ENCODE peak calls at places on chromosomes 4 and X, in ten cellular contexts. One of them, this sample, is unnamed.

GRCh38 chr4:159358226-159358625 is 255.3 kb downstream of the RAPGEF2 start:
- DNase-seq in Calu3: no peak
- DNase-seq in endothelial cell: no peak
- DNase-seq in osteocyte: no peak
- DNase-seq in sigmoid colon: no peak
- DNase-seq in WERI-Rb-1: no peak
- DNase-seq in activated CD8-positive, alpha-beta T cell treated with anti-CD3 and anti-CD28 coated beads for 36 hours: no peak
- DNase-seq in kidney: no peak
- DNase-seq in lung: no peak
- DNase-seq in ovary: no peak
- DNase-seq in this sample: no peak

GRCh38 chr4:87840149-87840548 is 7.4 kb downstream of the MEPE start:
- DNase-seq in Calu3: no peak
- DNase-seq in endothelial cell: no peak
- DNase-seq in osteocyte: no peak
- DNase-seq in sigmoid colon: no peak
- DNase-seq in WERI-Rb-1: no peak
- DNase-seq in activated CD8-positive, alpha-beta T cell treated with anti-CD3 and anti-CD28 coated beads for 36 hours: no peak
- DNase-seq in kidney: no peak
- DNase-seq in lung: no peak
- DNase-seq in ovary: no peak
- DNase-seq in this sample: no peak

GRCh38 chr4:7015383-7016035 is 27.7 kb upstream of the TADA2B start:
- DNase-seq in Calu3: no peak
- DNase-seq in endothelial cell: no peak
- DNase-seq in osteocyte: no peak
- DNase-seq in sigmoid colon: no peak
- DNase-seq in WERI-Rb-1: no peak
- DNase-seq in activated CD8-positive, alpha-beta T cell treated with anti-CD3 and anti-CD28 coated beads for 36 hours: no peak
- DNase-seq in kidney: no peak
- DNase-seq in lung: no peak
- DNase-seq in ovary: no peak
- DNase-seq in this sample: no peak

GRCh38 chr4:7498406-7499200 is 63.9 kb upstream of the PSAPL1 start:
- DNase-seq in Calu3: no peak
- DNase-seq in endothelial cell: no peak
- DNase-seq in osteocyte: no peak
- DNase-seq in sigmoid colon: no peak
- DNase-seq in WERI-Rb-1: no peak
- DNase-seq in activated CD8-positive, alpha-beta T cell treated with anti-CD3 and anti-CD28 coated beads for 36 hours: no peak
- DNase-seq in kidney: no peak
- DNase-seq in lung: no peak
- DNase-seq in ovary: no peak
- DNase-seq in this sample: no peak

GRCh38 chr4:145061325-145061920 is 36.6 kb downstream of the ANAPC10 start:
- DNase-seq in Calu3: no peak
- DNase-seq in endothelial cell: no peak
- DNase-seq in osteocyte: no peak
- DNase-seq in sigmoid colon: no peak
- DNase-seq in WERI-Rb-1: no peak
- DNase-seq in activated CD8-positive, alpha-beta T cell treated with anti-CD3 and anti-CD28 coated beads for 36 hours: no peak
- DNase-seq in kidney: peak; percentile 16
- DNase-seq in lung: no peak
- DNase-seq in ovary: no peak
- DNase-seq in this sample: no peak

GRCh38 chrX:45445745-45446412 is 245.2 kb upstream of the DIPK2B start:
- DNase-seq in Calu3: no peak
- DNase-seq in endothelial cell: no peak
- DNase-seq in osteocyte: no peak
- DNase-seq in sigmoid colon: no peak
- DNase-seq in WERI-Rb-1: no peak
- DNase-seq in activated CD8-positive, alpha-beta T cell treated with anti-CD3 and anti-CD28 coated beads for 36 hours: no peak
- DNase-seq in kidney: no peak
- DNase-seq in lung: no peak
- DNase-seq in ovary: no peak
- DNase-seq in this sample: no peak

GRCh38 chrX:18582910-18583493 is 88.9 kb downstream of the RS1 start:
- DNase-seq in Calu3: no peak
- DNase-seq in endothelial cell: peak; percentile 10
- DNase-seq in osteocyte: no peak
- DNase-seq in sigmoid colon: no peak
- DNase-seq in WERI-Rb-1: no peak
- DNase-seq in activated CD8-positive, alpha-beta T cell treated with anti-CD3 and anti-CD28 coated beads for 36 hours: no peak
- DNase-seq in kidney: no peak
- DNase-seq in lung: no peak
- DNase-seq in ovary: no peak
- DNase-seq in this sample: no peak

GRCh38 chrX:39487166-39488006 is 610.4 kb downstream of the BCOR start:
- DNase-seq in Calu3: no peak
- DNase-seq in endothelial cell: no peak
- DNase-seq in osteocyte: no peak
- DNase-seq in sigmoid colon: no peak
- DNase-seq in WERI-Rb-1: no peak
- DNase-seq in activated CD8-positive, alpha-beta T cell treated with anti-CD3 and anti-CD28 coated beads for 36 hours: peak; percentile 18
- DNase-seq in kidney: no peak
- DNase-seq in lung: no peak
- DNase-seq in ovary: no peak
- DNase-seq in this sample: no peak

GRCh38 chrX:41473936-41474725 is 27.0 kb downstream of the NYX start:
- DNase-seq in Calu3: no peak
- DNase-seq in endothelial cell: no peak
- DNase-seq in osteocyte: no peak
- DNase-seq in sigmoid colon: no peak
- DNase-seq in WERI-Rb-1: no peak
- DNase-seq in activated CD8-positive, alpha-beta T cell treated with anti-CD3 and anti-CD28 coated beads for 36 hours: no peak
- DNase-seq in kidney: no peak
- DNase-seq in lung: no peak
- DNase-seq in ovary: no peak
- DNase-seq in this sample: no peak

GRCh38 chr4:37685211-37685725 is 908 bp downstream of the RELL1 start:
- DNase-seq in Calu3: no peak
- DNase-seq in endothelial cell: no peak
- DNase-seq in osteocyte: no peak
- DNase-seq in sigmoid colon: peak; percentile 76
- DNase-seq in WERI-Rb-1: no peak
- DNase-seq in activated CD8-positive, alpha-beta T cell treated with anti-CD3 and anti-CD28 coated beads for 36 hours: peak; percentile 72
- DNase-seq in kidney: no peak
- DNase-seq in lung: no peak
- DNase-seq in ovary: peak; percentile 51
- DNase-seq in this sample: no peak

GRCh38 chr4:1344696-1345095 is 2.3 kb upstream of the UVSSA start:
- DNase-seq in Calu3: no peak
- DNase-seq in endothelial cell: no peak
- DNase-seq in osteocyte: no peak
- DNase-seq in sigmoid colon: no peak
- DNase-seq in WERI-Rb-1: no peak
- DNase-seq in activated CD8-positive, alpha-beta T cell treated with anti-CD3 and anti-CD28 coated beads for 36 hours: no peak
- DNase-seq in kidney: peak; percentile 53
- DNase-seq in lung: no peak
- DNase-seq in ovary: no peak
- DNase-seq in this sample: no peak
- TF ChIP-seq CTCF in Calu3: no peak
- TF ChIP-seq CTCF in endothelial cell: no peak
- TF ChIP-seq CTCF in osteocyte: no peak
- TF ChIP-seq CTCF in sigmoid colon: no peak
- TF ChIP-seq CTCF in WERI-Rb-1: no peak
- TF ChIP-seq CTCF in activated CD8-positive, alpha-beta T cell treated with anti-CD3 and anti-CD28 coated beads for 36 hours: no peak
- TF ChIP-seq CTCF in kidney: no peak
- TF ChIP-seq CTCF in lung: no peak
- TF ChIP-seq CTCF in ovary: no peak
- TF ChIP-seq CTCF in this sample: no peak

DNA sequence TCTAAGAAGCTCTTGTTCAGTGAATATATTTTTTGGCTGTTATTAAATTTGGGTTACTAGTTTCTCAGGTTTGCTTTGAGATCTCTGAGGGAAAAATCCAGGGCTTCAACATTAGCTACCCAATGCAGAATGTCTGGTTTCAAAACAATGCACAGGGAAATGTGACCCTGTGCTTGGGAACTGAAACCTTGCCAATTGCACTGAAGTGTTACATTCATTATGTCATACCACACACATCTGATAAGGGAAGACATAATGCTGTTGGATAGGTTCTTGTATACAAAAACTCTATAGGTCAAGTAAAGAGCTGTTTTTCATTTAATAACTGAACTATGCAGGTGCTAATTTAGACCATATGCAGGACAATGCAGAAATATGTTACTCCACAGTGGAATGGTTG is 345.3 kb upstream of the BMP3 start:
- DNase-seq in Calu3: peak; percentile 6
- DNase-seq in endothelial cell: no peak
- DNase-seq in osteocyte: no peak
- DNase-seq in sigmoid colon: no peak
- DNase-seq in WERI-Rb-1: no peak
- DNase-seq in activated CD8-positive, alpha-beta T cell treated with anti-CD3 and anti-CD28 coated beads for 36 hours: no peak
- DNase-seq in kidney: no peak
- DNase-seq in lung: no peak
- DNase-seq in ovary: no peak
- DNase-seq in this sample: no peak
- TF ChIP-seq CTCF in Calu3: no peak
- TF ChIP-seq CTCF in endothelial cell: no peak
- TF ChIP-seq CTCF in osteocyte: no peak
- TF ChIP-seq CTCF in sigmoid colon: no peak
- TF ChIP-seq CTCF in WERI-Rb-1: no peak
- TF ChIP-seq CTCF in activated CD8-positive, alpha-beta T cell treated with anti-CD3 and anti-CD28 coated beads for 36 hours: no peak
- TF ChIP-seq CTCF in kidney: no peak
- TF ChIP-seq CTCF in lung: no peak
- TF ChIP-seq CTCF in ovary: no peak
- TF ChIP-seq CTCF in this sample: no peak

GRCh38 chr4:176964116-176964691 is 171.5 kb upstream of the VEGFC start:
- DNase-seq in Calu3: peak; percentile 52
- DNase-seq in endothelial cell: no peak
- DNase-seq in osteocyte: no peak
- DNase-seq in sigmoid colon: no peak
- DNase-seq in WERI-Rb-1: no peak
- DNase-seq in activated CD8-positive, alpha-beta T cell treated with anti-CD3 and anti-CD28 coated beads for 36 hours: no peak
- DNase-seq in kidney: no peak
- DNase-seq in lung: no peak
- DNase-seq in ovary: no peak
- DNase-seq in this sample: no peak
- TF ChIP-seq CTCF in Calu3: peak; percentile 29
- TF ChIP-seq CTCF in endothelial cell: peak; percentile 50
- TF ChIP-seq CTCF in osteocyte: no peak
- TF ChIP-seq CTCF in sigmoid colon: no peak
- TF ChIP-seq CTCF in WERI-Rb-1: peak; percentile 32
- TF ChIP-seq CTCF in activated CD8-positive, alpha-beta T cell treated with anti-CD3 and anti-CD28 coated beads for 36 hours: no peak
- TF ChIP-seq CTCF in kidney: no peak
- TF ChIP-seq CTCF in lung: no peak
- TF ChIP-seq CTCF in ovary: no peak
- TF ChIP-seq CTCF in this sample: peak; percentile 52

DNA sequence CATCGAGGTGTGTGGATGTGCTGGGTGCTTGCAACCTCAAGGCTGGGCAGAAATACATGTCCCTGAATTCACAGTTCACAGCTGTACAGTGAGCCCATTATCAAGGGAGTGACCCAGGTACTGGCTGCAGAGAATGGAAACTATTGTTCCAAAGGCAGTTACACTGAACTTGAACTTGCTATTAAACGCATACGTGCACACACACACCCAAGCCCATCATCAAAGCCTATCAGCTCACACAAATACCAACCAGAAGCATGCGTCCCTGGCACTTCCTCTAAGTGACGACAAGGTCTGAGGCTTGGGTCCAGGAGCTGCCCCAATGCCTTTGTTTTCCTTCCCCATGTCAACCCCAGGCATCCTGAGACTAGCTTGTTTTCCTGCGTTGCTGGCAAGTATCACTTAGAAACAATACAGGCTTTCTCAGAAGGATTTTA is 88.6 kb downstream of the IRF2 start:
- DNase-seq in Calu3: peak; percentile 72
- DNase-seq in endothelial cell: no peak
- DNase-seq in osteocyte: no peak
- DNase-seq in sigmoid colon: peak; percentile 72
- DNase-seq in WERI-Rb-1: no peak
- DNase-seq in activated CD8-positive, alpha-beta T cell treated with anti-CD3 and anti-CD28 coated beads for 36 hours: no peak
- DNase-seq in kidney: no peak
- DNase-seq in lung: no peak
- DNase-seq in ovary: no peak
- DNase-seq in this sample: no peak
- TF ChIP-seq CTCF in Calu3: no peak
- TF ChIP-seq CTCF in endothelial cell: no peak
- TF ChIP-seq CTCF in osteocyte: no peak
- TF ChIP-seq CTCF in sigmoid colon: no peak
- TF ChIP-seq CTCF in WERI-Rb-1: no peak
- TF ChIP-seq CTCF in activated CD8-positive, alpha-beta T cell treated with anti-CD3 and anti-CD28 coated beads for 36 hours: no peak
- TF ChIP-seq CTCF in kidney: no peak
- TF ChIP-seq CTCF in lung: no peak
- TF ChIP-seq CTCF in ovary: no peak
- TF ChIP-seq CTCF in this sample: no peak

DNA sequence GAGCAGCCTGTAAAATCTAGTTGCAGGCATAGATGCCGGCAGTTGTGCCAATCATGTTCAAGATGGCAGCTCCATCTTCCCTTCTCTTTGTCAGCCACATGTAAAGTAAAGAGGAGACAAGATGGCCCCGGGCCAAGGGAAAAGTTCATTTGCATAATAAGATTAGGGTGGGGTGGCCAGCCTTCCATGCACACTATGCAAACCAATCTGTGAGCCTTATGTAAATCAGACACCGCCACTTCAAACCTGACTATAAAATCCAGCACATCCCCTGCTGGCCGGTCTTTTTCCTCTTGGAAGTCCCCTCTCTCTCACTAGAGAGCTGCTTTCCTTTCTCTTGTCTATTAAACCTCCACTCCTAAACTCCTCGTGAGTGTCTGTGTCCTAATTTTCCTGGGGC is 78.9 kb upstream of the CBR4 start:
- DNase-seq in Calu3: no peak
- DNase-seq in endothelial cell: no peak
- DNase-seq in osteocyte: peak; percentile 11
- DNase-seq in sigmoid colon: no peak
- DNase-seq in WERI-Rb-1: no peak
- DNase-seq in activated CD8-positive, alpha-beta T cell treated with anti-CD3 and anti-CD28 coated beads for 36 hours: no peak
- DNase-seq in kidney: no peak
- DNase-seq in lung: no peak
- DNase-seq in ovary: no peak
- DNase-seq in this sample: no peak
- TF ChIP-seq CTCF in Calu3: no peak
- TF ChIP-seq CTCF in endothelial cell: no peak
- TF ChIP-seq CTCF in osteocyte: no peak
- TF ChIP-seq CTCF in sigmoid colon: no peak
- TF ChIP-seq CTCF in WERI-Rb-1: no peak
- TF ChIP-seq CTCF in activated CD8-positive, alpha-beta T cell treated with anti-CD3 and anti-CD28 coated beads for 36 hours: no peak
- TF ChIP-seq CTCF in kidney: no peak
- TF ChIP-seq CTCF in lung: no peak
- TF ChIP-seq CTCF in ovary: no peak
- TF ChIP-seq CTCF in this sample: no peak

This sample was measured in type B pancreatic cell.